ENCODE peak calls at places on chromosomes 1 and 21, in ten cellular contexts. Z is HCT116, N is IMR-90, V is psoas muscle, R is ascending aorta, X is stomach, T is DND-41, I is heart left ventricle, L is ovary, U is cardiac muscle cell. Y is an unnamed sample. For H3K4me1, the result is how much of the 10 kb centered on the place peaks cover.

GRCh38 chr1:231220801-231221200 is 20.2 kb upstream of the GNPAT start:
- DNase-seq in Z (no peak), N (no peak), V (no peak), R (no peak), X (no peak), T (no peak), I (no peak), L (no peak), U (no peak), Y (no peak)

GRCh38 chr1:69076631-69077030 is 491.1 kb upstream of the LRRC7 start:
- DNase-seq in Z (no peak), N (no peak), V (no peak), R (no peak), X (no peak), T (no peak), I (no peak), L (no peak), U (no peak), Y (no peak)

GRCh38 chr1:163442214-163442765 is 120.5 kb downstream of the NUF2 start:
- DNase-seq in Z (no peak), N (no peak), V (no peak), R (no peak), X (no peak), T (no peak), I (no peak), L (no peak), U (no peak), Y (no peak)

GRCh38 chr1:28933918-28934317 is 19.5 kb downstream of the EPB41 start:
- DNase-seq in Z (no peak), N (no peak), V (no peak), R (no peak), X (no peak), T (no peak), I (no peak), L (no peak), U (no peak), Y (no peak)

GRCh38 chr1:161915051-161915503 is 108.6 kb downstream of the OLFML2B start:
- DNase-seq in Z (no peak), N (peak), V (no peak), R (no peak), X (no peak), T (no peak), I (no peak), L (no peak), U (no peak), Y (no peak)

GRCh38 chr1:14857436-14858195 is 259.1 kb downstream of the KAZN start:
- DNase-seq in Z (no peak), N (no peak), V (no peak), R (no peak), X (no peak), T (no peak), I (no peak), L (no peak), U (no peak), Y (no peak)

GRCh38 chr1:198179556-198179981 is 22.8 kb downstream of the NEK7 start:
- DNase-seq in Z (no peak), N (peak), V (no peak), R (no peak), X (no peak), T (peak), I (no peak), L (no peak), U (no peak), Y (no peak)

GRCh38 chr1:149995927-149996326 is 14.6 kb downstream of the OTUD7B start:
- DNase-seq in Z (no peak), N (peak), V (no peak), R (no peak), X (no peak), T (no peak), I (no peak), L (no peak), U (no peak), Y (no peak)

GRCh38 chr1:248918126-248918525 is 12.1 kb downstream of the PGBD2 start:
- DNase-seq in Z (no peak), N (no peak), V (no peak), R (no peak), X (no peak), T (no peak), I (no peak), L (no peak), U (no peak), Y (no peak)

GRCh38 chr1:42146916-42147320 is 6.3 kb upstream of the GUCA2B start:
- DNase-seq in Z (peak), N (peak), V (peak), R (peak), X (peak), T (peak), I (peak), L (peak), U (peak), Y (peak)

GRCh38 chr1:94820918-94821317 is 761 bp downstream of the SLC44A3 start:
- DNase-seq in Z (no peak), N (no peak), V (no peak), R (no peak), X (no peak), T (no peak), I (no peak), L (no peak), U (no peak), Y (no peak)

GRCh38 chr21:16983425-16983824 is 529.4 kb upstream of the CXADR start:
- DNase-seq in Z (no peak), N (no peak), V (no peak), R (no peak), X (no peak), T (no peak), I (no peak), L (no peak), U (no peak), Y (no peak)

GRCh38 chr1:239386453-239387303 is at the start of gene CHRM3:
- DNase-seq in Z (no peak), N (no peak), V (peak), R (no peak), X (peak), T (no peak), I (peak), L (peak), U (peak), Y (peak)

GRCh38 chr1:109249654-109250401 is 489 bp downstream of the CELSR2 start:
- DNase-seq in Z (no peak), N (no peak), V (peak), R (no peak), X (no peak), T (no peak), I (peak), L (no peak), U (peak), Y (peak)

GRCh38 chr1:64487061-64487460 is 17.1 kb downstream of the CACHD1 start:
- DNase-seq in Z (no peak), N (no peak), V (no peak), R (no peak), X (no peak), T (no peak), I (no peak), L (no peak), U (no peak), Y (no peak)

GRCh38 chr21:42652527-42653491 is 612 bp upstream of the PDE9A start:
- DNase-seq in Z (no peak), N (peak), V (peak), R (peak), X (peak), T (no peak), I (peak), L (peak), U (peak), Y (peak)

GRCh38 chr1:54980528-54981241 is at the start of gene TMEM61:
- DNase-seq in Z (no peak), N (no peak), V (no peak), R (peak), X (peak), T (no peak), I (no peak), L (no peak), U (peak), Y (peak)

GRCh38 chr1:155184351-155184811 is 10.7 kb downstream of the TRIM46 start:
- DNase-seq in Z (no peak), N (no peak), V (peak), R (no peak), X (peak), T (no peak), I (peak), L (peak), U (no peak), Y (peak)

GRCh38 chr1:243956448-243956847 is 94.6 kb upstream of the ZBTB18 start:
- DNase-seq in Z (no peak), N (peak), V (no peak), R (no peak), X (no peak), T (no peak), I (no peak), L (no peak), U (no peak), Y (no peak)

GRCh38 chr1:243287652-243288051 is 31.8 kb downstream of the SDCCAG8 start:
- DNase-seq in Z (no peak), N (peak), V (no peak), R (no peak), X (no peak), T (no peak), I (no peak), L (no peak), U (no peak), Y (no peak)

GRCh38 chr1:246705368-246705767 is 18.8 kb upstream of the SCCPDH start:
- DNase-seq in Z (no peak), N (peak), V (no peak), R (no peak), X (no peak), T (no peak), I (no peak), L (no peak), U (no peak), Y (no peak)

GRCh38 chr1:234893725-234894630 is 234.7 kb downstream of the TOMM20 start:
- DNase-seq in Z (no peak), N (peak), V (no peak), R (no peak), X (peak), T (no peak), I (no peak), L (no peak), U (no peak), Y (no peak)

GRCh38 chr1:30727796-30728195 is 4.4 kb upstream of the MATN1 start:
- DNase-seq in Z (no peak), N (peak), V (no peak), R (no peak), X (no peak), T (no peak), I (no peak), L (no peak), U (no peak), Y (no peak)

GRCh38 chr1:30164693-30165092 is 558.7 kb downstream of the MATN1 start:
- DNase-seq in Z (no peak), N (no peak), V (no peak), R (no peak), X (no peak), T (no peak), I (no peak), L (no peak), U (no peak), Y (no peak)

GRCh38 chr21:43361127-43361492 is 65.8 kb downstream of the SIK1 start:
- DNase-seq in Z (no peak), N (peak), V (peak), R (no peak), X (no peak), T (peak), I (no peak), L (no peak), U (no peak), Y (no peak)

GRCh38 chr1:31095298-31095981 is 29.9 kb upstream of the PUM1 start:
- DNase-seq in Z (no peak), N (peak), V (no peak), R (no peak), X (no peak), T (no peak), I (no peak), L (no peak), U (no peak), Y (no peak)

GRCh38 chr1:88800382-88801051 is 90.8 kb downstream of the GTF2B start:
- DNase-seq in Z (no peak), N (peak), V (no peak), R (no peak), X (no peak), T (no peak), I (no peak), L (no peak), U (no peak), Y (no peak)

GRCh38 chr21:45410151-45410864 is 5.3 kb downstream of the COL18A1 start:
- DNase-seq in Z (no peak), N (no peak), V (peak), R (peak), X (no peak), T (no peak), I (peak), L (peak), U (peak), Y (peak)

GRCh38 chr1:212487286-212487685 is 54.6 kb downstream of the NENF start:
- DNase-seq in Z (no peak), N (no peak), V (no peak), R (no peak), X (no peak), T (no peak), I (no peak), L (no peak), U (no peak), Y (no peak)

GRCh38 chr1:29343476-29343875 is 107.2 kb downstream of the PTPRU start:
- DNase-seq in Z (no peak), N (no peak), V (no peak), R (no peak), X (no peak), T (no peak), I (no peak), L (no peak), U (no peak), Y (no peak)

GRCh38 chr1:212479188-212479587 is 46.5 kb downstream of the NENF start:
- DNase-seq in Z (no peak), N (no peak), V (no peak), R (no peak), X (no peak), T (no peak), I (no peak), L (no peak), U (no peak), Y (no peak)

GRCh38 chr1:242813490-242814091 is 289.1 kb upstream of the PLD5 start:
- DNase-seq in Z (no peak), N (no peak), V (no peak), R (no peak), X (no peak), T (no peak), I (no peak), L (no peak), U (no peak), Y (no peak)

GRCh38 chr1:97186381-97186780 is 464.8 kb downstream of the PTBP2 start:
- DNase-seq in Z (peak), N (no peak), V (no peak), R (no peak), X (no peak), T (no peak), I (no peak), L (no peak), U (no peak), Y (no peak)

GRCh38 chr1:162380061-162380846 is 1.3 kb upstream of the C1orf226 start:
- DNase-seq in Z (no peak), N (no peak), V (no peak), R (no peak), X (no peak), T (no peak), I (no peak), L (no peak), U (no peak), Y (no peak)

GRCh38 chr1:163875927-163876320 is 554.2 kb downstream of the NUF2 start:
- DNase-seq in Z (no peak), N (peak), V (no peak), R (no peak), X (no peak), T (no peak), I (no peak), L (no peak), U (no peak), Y (no peak)

GRCh38 chr1:51088474-51088873 is 13.6 kb upstream of the C1orf185 start:
- DNase-seq in Z (peak), N (no peak), V (no peak), R (no peak), X (no peak), T (no peak), I (no peak), L (no peak), U (no peak), Y (no peak)

GRCh38 chr1:46131727-46132528 is 501 bp downstream of the PIK3R3 start:
- DNase-seq in Z (no peak), N (peak), V (no peak), R (peak), X (peak), T (peak), I (no peak), L (peak), U (no peak), Y (no peak)

GRCh38 chr1:230901711-230902110 is 33.4 kb upstream of the C1orf198 start:
- DNase-seq in Z (no peak), N (no peak), V (no peak), R (no peak), X (no peak), T (no peak), I (no peak), L (no peak), U (no peak), Y (no peak)

GRCh38 chr21:46012154-46012553 is 30.6 kb downstream of the COL6A1 start:
- DNase-seq in Z (no peak), N (no peak), V (no peak), R (no peak), X (no peak), T (no peak), I (no peak), L (no peak), U (no peak), Y (no peak)

GRCh38 chr1:93661829-93662474 is 19.7 kb downstream of the BCAR3 start:
- DNase-seq in Z (no peak), N (peak), V (no peak), R (no peak), X (no peak), T (no peak), I (no peak), L (peak), U (no peak), Y (no peak)
- H3K4me1 ChIP-seq in Z (half or more), N (half or more), V (under half), R (under half), X (under half), T (under half), I (under half), L (under half), U (under half), Y (under half)

GRCh38 chr21:34890258-34890723 is 158.8 kb downstream of the RUNX1 start:
- DNase-seq in Z (no peak), N (no peak), V (no peak), R (no peak), X (no peak), T (no peak), I (no peak), L (no peak), U (no peak), Y (peak)
- TF ChIP-seq CTCF in Z (no peak), N (no peak), V (peak), R (no peak), X (no peak), T (no peak), I (no peak), L (no peak), U (no peak), Y (no peak)

GRCh38 chr1:62318756-62319544 is at the start of gene KANK4:
- DNase-seq in Z (no peak), N (no peak), V (no peak), R (no peak), X (peak), T (no peak), I (no peak), L (no peak), U (peak), Y (no peak)
- H3K27ac ChIP-seq in Z (no peak), N (no peak), V (no peak), R (no peak), X (no peak), T (no peak), I (no peak), L (no peak), U (no peak), Y (peak)

GRCh38 chr1:201705389-201705788 is 123.6 kb upstream of the IPO9 start:
- DNase-seq in Z (no peak), N (no peak), V (no peak), R (no peak), X (no peak), T (no peak), I (no peak), L (no peak), U (no peak), Y (no peak)
- H3K4me1 ChIP-seq in Z (under half), N (under half), V (under half), R (under half), X (under half), T (under half), I (under half), L (under half), U (under half), Y (under half)

GRCh38 chr1:220315070-220315839 is 43.0 kb upstream of the RAB3GAP2 start:
- DNase-seq in Z (no peak), N (no peak), V (no peak), R (no peak), X (no peak), T (no peak), I (no peak), L (no peak), U (no peak), Y (no peak)
- TF ChIP-seq CTCF in Z (no peak), N (no peak), V (no peak), R (no peak), X (no peak), T (no peak), I (no peak), L (no peak), U (no peak), Y (no peak)

DNA sequence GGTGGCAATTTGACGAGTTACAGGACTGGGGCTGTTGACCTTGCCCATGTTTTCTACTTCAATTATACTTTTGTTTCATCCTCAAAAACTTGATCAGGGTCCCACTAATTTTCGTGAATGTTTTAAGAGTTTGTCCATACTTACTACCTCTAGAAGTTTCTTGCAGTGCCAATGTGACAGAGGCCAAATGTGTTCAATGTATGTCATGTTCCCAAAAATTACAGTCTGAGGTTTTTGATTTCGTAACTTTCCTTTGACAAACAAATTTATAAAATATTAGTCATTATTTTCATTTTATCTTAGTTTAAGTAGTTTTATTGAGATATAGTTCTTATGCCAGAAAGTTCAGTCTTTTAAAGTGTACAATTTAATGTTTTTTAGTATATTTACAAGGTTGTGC is 15.3 kb downstream of the VPS13D start:
- DNase-seq in Z (no peak), N (no peak), V (no peak), R (no peak), X (no peak), T (no peak), I (no peak), L (no peak), U (no peak), Y (no peak)
- H3K27ac ChIP-seq in Z (no peak), N (no peak), V (no peak), R (no peak), X (no peak), T (no peak), I (no peak), L (no peak), U (no peak), Y (no peak)

GRCh38 chr1:93080424-93080823 is 1.3 kb downstream of the MTF2 start:
- DNase-seq in Z (peak), N (peak), V (no peak), R (no peak), X (no peak), T (no peak), I (no peak), L (no peak), U (peak), Y (no peak)

GRCh38 chr1:93083979-93084378 is 4.9 kb downstream of the MTF2 start:
- DNase-seq in Z (no peak), N (no peak), V (no peak), R (no peak), X (no peak), T (no peak), I (no peak), L (no peak), U (no peak), Y (no peak)

GRCh38 chr1:93081716-93082115 is 2.6 kb downstream of the MTF2 start:
- DNase-seq in Z (no peak), N (peak), V (no peak), R (no peak), X (no peak), T (no peak), I (no peak), L (no peak), U (no peak), Y (no peak)

GRCh38 chr1:93079685-93080141 is 630 bp downstream of the MTF2 start:
- DNase-seq in Z (no peak), N (no peak), V (peak), R (no peak), X (no peak), T (peak), I (no peak), L (peak), U (peak), Y (no peak)

GRCh38 chr1:93082313-93082712 is 3.2 kb downstream of the MTF2 start:
- DNase-seq in Z (no peak), N (no peak), V (no peak), R (no peak), X (no peak), T (no peak), I (no peak), L (no peak), U (no peak), Y (no peak)
- H3K4me1 ChIP-seq in Z (under half), N (under half), V (under half), R (under half), X (under half), T (half or more), I (under half), L (under half), U (under half), Y (under half)

GRCh38 chr1:62833529-62833928 is 49.6 kb downstream of the ATG4C start:
- DNase-seq in Z (no peak), N (no peak), V (no peak), R (no peak), X (no peak), T (no peak), I (no peak), L (no peak), U (no peak), Y (no peak)

GRCh38 chr1:62836856-62837540 is 53.1 kb downstream of the ATG4C start:
- DNase-seq in Z (no peak), N (no peak), V (no peak), R (no peak), X (no peak), T (no peak), I (no peak), L (no peak), U (no peak), Y (no peak)

GRCh38 chr1:62826892-62827291 is 43.0 kb downstream of the ATG4C start:
- DNase-seq in Z (no peak), N (peak), V (no peak), R (no peak), X (no peak), T (no peak), I (no peak), L (no peak), U (no peak), Y (no peak)

GRCh38 chr1:62834400-62834987 is 50.6 kb downstream of the ATG4C start:
- DNase-seq in Z (no peak), N (no peak), V (no peak), R (no peak), X (no peak), T (no peak), I (no peak), L (no peak), U (no peak), Y (no peak)

GRCh38 chr1:62832276-62832675 is 48.3 kb downstream of the ATG4C start:
- DNase-seq in Z (no peak), N (no peak), V (no peak), R (no peak), X (no peak), T (no peak), I (no peak), L (no peak), U (no peak), Y (no peak)
- TF ChIP-seq CTCF in Z (no peak), N (no peak), V (no peak), R (no peak), X (no peak), T (no peak), I (no peak), L (no peak), U (no peak), Y (no peak)